ENCODE peak calls at places on chromosomes 1 and 21, in eight cellular contexts. Q is body of pancreas; P is CD8-positive, alpha-beta T cell; T is left ventricle myocardium inferior; D is iPS DF 6.9; I is SJSA1; V is astrocyte; L is uterus. G is an unnamed sample. For H3K27me3, the result is how much of the 10 kb centered on the place peaks cover.

GRCh38 chr1:173423326-173423725 is 53.8 kb upstream of the PRDX6 start:
- DNase-seq in Q (no peak), P (no peak), T (no peak), D (no peak), I (no peak), V (no peak), L (no peak), G (no peak)

GRCh38 chr1:246221390-246222240 is 285.5 kb downstream of the SMYD3 start:
- DNase-seq in Q (no peak), P (no peak), T (no peak), D (no peak), I (no peak), V (no peak), L (no peak), G (no peak)

GRCh38 chr1:29827237-29827750 is 591.0 kb downstream of the PTPRU start:
- DNase-seq in Q (no peak), P (no peak), T (no peak), D (no peak), I (no peak), V (no peak), L (no peak), G (no peak)

GRCh38 chr1:91406773-91407389 is 2.2 kb upstream of the HFM1 start:
- DNase-seq in Q (no peak), P (no peak), T (no peak), D (no peak), I (no peak), V (no peak), L (no peak), G (no peak)

GRCh38 chr1:177077734-177078489 is 86.6 kb downstream of the ASTN1 start:
- DNase-seq in Q (no peak), P (no peak), T (no peak), D (no peak), I (no peak), V (peak), L (no peak), G (no peak)

GRCh38 chr1:161260346-161260745 is 1.8 kb downstream of the PCP4L1 start:
- DNase-seq in Q (no peak), P (no peak), T (no peak), D (no peak), I (no peak), V (no peak), L (no peak), G (no peak)

GRCh38 chr21:36753556-36753955 is 54.6 kb downstream of the SIM2 start:
- DNase-seq in Q (no peak), P (no peak), T (no peak), D (no peak), I (peak), V (peak), L (no peak), G (no peak)

GRCh38 chr1:85259866-85260345 is 444 bp upstream of the C1orf52 start:
- DNase-seq in Q (no peak), P (no peak), T (no peak), D (no peak), I (no peak), V (peak), L (peak), G (no peak)

GRCh38 chr21:26782754-26783153 is 62.5 kb downstream of the ADAMTS1 start:
- DNase-seq in Q (no peak), P (no peak), T (no peak), D (no peak), I (no peak), V (no peak), L (no peak), G (no peak)

GRCh38 chr1:77942400-77943140 is 36.3 kb downstream of the FUBP1 start:
- DNase-seq in Q (no peak), P (no peak), T (no peak), D (no peak), I (no peak), V (no peak), L (no peak), G (no peak)

GRCh38 chr1:173295391-173295790 is 88.3 kb upstream of the TNFSF4 start:
- DNase-seq in Q (no peak), P (no peak), T (no peak), D (no peak), I (no peak), V (peak), L (no peak), G (no peak)

GRCh38 chr21:43675871-43676270 is 16.5 kb downstream of the RRP1B start:
- DNase-seq in Q (no peak), P (no peak), T (no peak), D (no peak), I (no peak), V (no peak), L (no peak), G (no peak)

GRCh38 chr1:1004780-1005697 is 5.1 kb upstream of the HES4 start:
- DNase-seq in Q (peak), P (no peak), T (no peak), D (no peak), I (no peak), V (no peak), L (no peak), G (peak)

GRCh38 chr1:168300626-168301025 is 19.9 kb downstream of the TBX19 start:
- DNase-seq in Q (no peak), P (no peak), T (no peak), D (no peak), I (no peak), V (no peak), L (no peak), G (no peak)

GRCh38 chr1:100896481-100896982 is 642 bp downstream of the SLC30A7 start:
- DNase-seq in Q (peak), P (peak), T (no peak), D (no peak), I (no peak), V (peak), L (no peak), G (no peak)

GRCh38 chr1:222073307-222073995 is 331.6 kb upstream of the DUSP10 start:
- DNase-seq in Q (no peak), P (no peak), T (no peak), D (no peak), I (no peak), V (peak), L (no peak), G (no peak)

GRCh38 chr1:97759078-97759477 is 161.8 kb downstream of the DPYD start:
- DNase-seq in Q (no peak), P (no peak), T (no peak), D (no peak), I (no peak), V (peak), L (no peak), G (no peak)

GRCh38 chr1:32350785-32351076 is 11.6 kb downstream of the FAM229A start:
- DNase-seq in Q (no peak), P (no peak), T (no peak), D (no peak), I (no peak), V (no peak), L (no peak), G (no peak)

GRCh38 chr21:25949701-25950100 is 214.9 kb downstream of the GABPA start:
- DNase-seq in Q (no peak), P (no peak), T (no peak), D (no peak), I (no peak), V (no peak), L (no peak), G (no peak)

DNA sequence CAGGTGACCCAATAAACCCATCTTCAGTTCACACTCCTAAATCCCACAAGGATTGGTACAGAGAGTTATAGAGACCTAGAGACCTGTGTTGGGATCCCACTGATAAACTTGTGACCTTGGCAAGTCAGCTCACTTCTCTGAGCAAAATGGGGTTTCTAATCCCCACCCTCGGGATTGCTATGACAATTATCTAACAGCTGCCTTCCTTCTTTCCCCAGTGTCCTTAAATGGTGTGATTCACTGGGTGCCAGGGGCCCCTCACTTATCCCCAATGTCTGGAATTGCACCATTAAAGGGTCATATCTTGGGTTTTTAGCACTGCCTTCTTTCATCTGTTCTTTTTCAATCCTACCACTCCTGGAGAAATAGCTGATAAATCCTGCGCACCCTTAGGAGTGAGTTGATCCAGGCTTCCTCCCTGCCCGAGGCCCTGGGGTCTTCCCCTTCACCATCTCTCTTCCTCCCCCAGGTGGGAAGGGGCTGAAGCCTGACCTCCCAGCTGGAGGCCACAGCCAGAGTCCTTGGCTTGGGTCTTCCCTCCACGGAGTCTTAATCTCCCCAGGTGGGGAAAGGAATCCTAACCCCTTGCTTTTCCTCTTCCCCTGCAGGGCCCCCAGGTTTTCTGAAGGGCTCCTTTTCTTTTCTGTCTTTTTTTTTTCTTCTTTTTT is 39.7 kb downstream of the LACTBL1 start:
- DNase-seq in Q (no peak), P (no peak), T (no peak), D (no peak), I (no peak), V (no peak), L (no peak), G (no peak)
- H3K27me3 ChIP-seq in Q (under half), P (under half), T (under half), D (under half), I (under half), V (under half), L (under half), G (under half)

GRCh38 chr1:81801032-81801833 is 499 bp downstream of the ADGRL2 start:
- DNase-seq in Q (peak), P (no peak), T (peak), D (peak), I (peak), V (peak), L (peak), G (peak)

GRCh38 chr1:81803423-81804103 is 2.8 kb downstream of the ADGRL2 start:
- DNase-seq in Q (peak), P (no peak), T (no peak), D (no peak), I (no peak), V (peak), L (no peak), G (no peak)

GRCh38 chr1:81804320-81804719 is 3.6 kb downstream of the ADGRL2 start:
- DNase-seq in Q (no peak), P (no peak), T (no peak), D (no peak), I (no peak), V (no peak), L (no peak), G (no peak)

GRCh38 chr1:81801834-81802531 is 1.2 kb downstream of the ADGRL2 start:
- DNase-seq in Q (peak), P (no peak), T (peak), D (no peak), I (no peak), V (peak), L (peak), G (peak)

GRCh38 chr1:81802601-81803422 is 2.1 kb downstream of the ADGRL2 start:
- DNase-seq in Q (peak), P (no peak), T (peak), D (no peak), I (peak), V (peak), L (peak), G (peak)
- H3K4me3 ChIP-seq in Q (peak), P (no peak), T (peak), D (peak), I (peak), V (peak), L (peak), G (peak)

DNA sequence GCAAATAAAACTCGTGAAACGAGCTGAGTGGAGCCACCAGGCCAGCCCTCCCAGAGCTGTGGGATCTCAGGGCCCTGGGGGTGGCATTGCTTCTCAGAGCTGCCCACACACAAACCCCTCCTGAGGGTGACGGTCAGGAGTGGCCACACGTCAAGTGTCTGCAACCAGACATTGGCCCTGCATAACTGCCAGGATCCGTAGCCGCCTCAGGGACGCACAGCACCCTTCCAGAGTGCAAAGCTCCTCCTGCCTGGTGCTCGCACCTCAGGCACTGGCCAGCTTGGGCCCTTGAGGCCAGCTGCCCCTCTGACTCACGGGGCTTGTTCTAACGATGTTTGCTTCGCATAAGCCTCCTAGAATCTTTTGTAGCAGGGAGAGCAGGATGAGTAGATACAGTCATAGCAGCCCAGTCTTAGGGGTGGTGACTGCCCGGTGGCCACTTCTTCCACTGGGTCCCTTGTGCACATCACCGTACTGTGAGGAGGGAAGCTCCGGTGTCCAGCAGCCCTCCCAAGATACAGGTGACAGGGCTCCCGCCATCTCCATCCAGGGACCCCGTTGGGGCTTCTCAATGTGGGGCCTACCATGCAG is 5.0 kb downstream of the WNT3A start:
- DNase-seq in Q (no peak), P (no peak), T (no peak), D (no peak), I (no peak), V (no peak), L (peak), G (no peak)
- H3K27me3 ChIP-seq in Q (under half), P (under half), T (half or more), D (half or more), I (under half), V (under half), L (under half), G (under half)

GRCh38 chr1:109689844-109690405 is 2.3 kb downstream of the GSTM1 start:
- DNase-seq in Q (no peak), P (no peak), T (no peak), D (no peak), I (no peak), V (no peak), L (no peak), G (no peak)

GRCh38 chr1:109691762-109692161 is 4.1 kb downstream of the GSTM1 start:
- DNase-seq in Q (peak), P (no peak), T (no peak), D (no peak), I (no peak), V (no peak), L (no peak), G (no peak)

DNA sequence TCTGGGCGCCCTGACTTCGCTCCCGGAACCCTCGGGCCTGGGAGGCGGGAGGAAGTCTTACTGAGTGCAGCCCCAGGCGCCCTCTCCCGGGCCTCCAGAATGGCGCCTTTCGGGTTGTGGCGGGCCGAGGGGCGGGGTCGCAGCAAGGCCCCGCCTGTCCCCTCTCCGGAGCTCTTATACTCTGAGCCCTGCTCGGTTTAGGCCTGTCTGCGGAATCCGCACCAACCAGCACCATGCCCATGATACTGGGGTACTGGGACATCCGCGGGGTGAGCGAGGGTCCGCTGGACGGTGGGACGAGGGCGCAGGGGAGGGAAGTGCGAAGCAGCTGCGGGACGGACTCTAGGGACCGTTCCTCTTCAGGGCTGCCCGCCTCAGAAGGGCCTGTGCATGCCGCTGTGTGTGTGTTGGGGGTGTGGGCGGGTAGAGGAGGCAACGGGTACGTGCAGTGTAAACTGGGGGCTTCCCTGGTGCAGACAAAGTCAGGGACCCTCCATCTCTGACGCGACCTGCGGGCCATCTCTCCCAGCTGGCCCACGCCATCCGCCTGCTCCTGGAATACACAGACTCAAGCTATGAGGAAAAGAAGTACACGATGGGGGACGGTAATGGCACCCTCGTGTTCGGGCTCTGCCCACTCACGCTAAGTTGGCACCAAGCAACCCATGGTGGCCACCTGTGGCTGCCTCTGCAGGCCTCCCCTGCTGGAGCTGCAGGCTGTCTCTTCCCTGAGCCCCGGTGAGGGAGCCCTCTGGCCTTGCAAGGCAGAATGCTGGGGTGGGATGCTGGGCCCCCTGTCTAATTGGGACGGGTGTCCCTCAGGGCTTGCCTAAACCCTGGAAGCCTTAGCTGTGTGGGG is at the start of gene GSTM1:
- DNase-seq in Q (peak), P (peak), T (no peak), D (no peak), I (peak), V (no peak), L (no peak), G (no peak)
- H3K4me3 ChIP-seq in Q (no peak), P (peak), T (no peak), D (no peak), I (peak), V (peak), L (no peak), G (no peak)

DNA sequence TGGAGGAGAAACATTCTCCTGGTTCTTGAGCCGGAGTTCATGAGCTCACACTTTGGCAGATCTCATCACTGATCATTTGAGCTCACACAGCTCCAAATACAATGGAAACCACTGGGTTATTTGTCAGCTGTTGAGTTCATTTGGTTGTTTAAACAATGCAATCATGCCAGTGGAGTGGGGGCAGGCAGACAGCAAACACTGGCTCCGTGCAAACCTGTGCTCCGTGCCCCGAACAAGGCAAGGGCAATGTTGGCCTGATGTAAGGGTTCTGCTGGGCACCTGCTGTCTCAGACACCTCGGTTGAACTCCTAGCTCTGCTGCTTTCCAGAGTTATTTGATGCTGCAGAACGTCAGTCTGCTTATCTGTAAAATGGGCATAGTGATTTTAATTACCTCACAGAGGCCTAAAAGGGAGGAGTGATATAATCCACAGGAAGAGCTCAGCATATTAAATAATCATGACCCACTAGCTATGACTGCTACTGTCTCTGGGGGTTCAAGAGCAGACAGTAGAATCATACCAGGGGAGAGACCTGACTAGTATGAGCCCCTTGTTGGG is 20.0 kb upstream of the CLIC6 start:
- DNase-seq in Q (no peak), P (no peak), T (no peak), D (no peak), I (no peak), V (no peak), L (no peak), G (no peak)
- H3K27me3 ChIP-seq in Q (under half), P (under half), T (under half), D (under half), I (under half), V (under half), L (under half), G (under half)

GRCh38 chr1:30886710-30887428 is 21.7 kb downstream of the SDC3 start:
- DNase-seq in Q (no peak), P (no peak), T (no peak), D (no peak), I (no peak), V (no peak), L (no peak), G (no peak)

GRCh38 chr1:30888975-30889374 is 19.6 kb downstream of the SDC3 start:
- DNase-seq in Q (no peak), P (no peak), T (no peak), D (no peak), I (no peak), V (no peak), L (no peak), G (no peak)

GRCh38 chr1:30888391-30888790 is 20.2 kb downstream of the SDC3 start:
- DNase-seq in Q (peak), P (no peak), T (peak), D (no peak), I (peak), V (peak), L (peak), G (no peak)

GRCh38 chr1:30889506-30889905 is 19.1 kb downstream of the SDC3 start:
- DNase-seq in Q (no peak), P (no peak), T (no peak), D (no peak), I (no peak), V (peak), L (no peak), G (no peak)

DNA sequence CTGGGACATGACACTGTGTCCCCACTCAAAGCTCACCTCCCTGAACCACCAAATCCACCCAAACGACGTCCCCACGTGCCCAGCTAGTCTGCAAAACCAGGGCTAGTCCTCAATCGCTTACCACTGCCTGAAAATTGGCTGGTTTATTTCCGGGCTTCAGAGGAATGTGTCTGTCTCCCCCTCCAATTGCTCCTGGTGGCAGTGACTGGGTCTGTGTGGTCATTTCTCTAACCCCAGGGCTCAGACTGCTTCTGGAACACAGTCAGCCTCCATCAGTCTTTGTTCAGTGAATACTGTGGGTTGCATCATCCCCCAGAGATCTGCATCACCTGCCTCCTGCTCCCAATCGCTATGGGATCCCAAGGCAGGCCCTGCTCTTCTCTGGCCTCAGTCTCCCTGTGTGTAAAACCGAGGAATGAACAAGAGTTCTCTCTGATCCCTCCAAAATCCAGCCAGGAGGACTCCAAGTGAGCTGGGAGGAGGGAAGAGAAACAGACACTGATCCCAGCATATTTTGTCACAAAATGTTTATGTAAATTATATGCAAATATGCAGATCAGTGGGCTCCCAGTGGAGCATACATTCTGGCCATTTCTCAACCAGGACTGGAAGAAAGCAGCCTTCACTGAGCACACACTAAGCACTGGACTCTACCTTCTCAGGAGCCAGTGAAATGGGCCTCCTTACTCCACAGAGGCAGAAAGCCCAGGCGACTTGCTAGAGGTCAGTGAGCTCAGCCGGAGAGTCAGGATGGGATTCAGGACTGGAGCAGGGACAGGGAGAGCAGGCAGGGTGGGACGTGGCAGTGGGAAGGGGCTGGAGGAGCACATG is 20.9 kb downstream of the SDC3 start:
- DNase-seq in Q (no peak), P (no peak), T (no peak), D (no peak), I (peak), V (peak), L (no peak), G (no peak)
- H3K4me3 ChIP-seq in Q (no peak), P (no peak), T (no peak), D (no peak), I (no peak), V (no peak), L (no peak), G (no peak)